ENCODE peak calls at places on chromosome 6, in seven cellular contexts. E, W, K, Z, O, L and D are unnamed samples.

GRCh38 chr6:52834481-52834880 is 6.1 kb downstream of the GSTA5 start:
- DNase-seq in W (peak; percentile 18), E (no peak), K (no peak), L (no peak), O (peak; percentile 33), Z (no peak), D (peak; percentile 51)

GRCh38 chr6:2793491-2794151 is 28.4 kb downstream of the WRNIP1 start:
- DNase-seq in O (peak; percentile 32), E (no peak), W (no peak), K (peak; percentile 79), Z (no peak), L (no peak), D (no peak)

GRCh38 chr6:14796974-14797762 is 448.7 kb upstream of the JARID2 start:
- DNase-seq in L (no peak), W (peak; percentile 39), E (no peak), K (no peak), Z (no peak), O (no peak), D (peak; percentile 85)

GRCh38 chr6:44456070-44456965 is 68.8 kb downstream of the CDC5L start:
- DNase-seq in E (no peak), Z (peak; percentile 21), K (no peak), W (peak; percentile 50), O (peak; percentile 59), L (peak; percentile 48), D (peak; percentile 69)

GRCh38 chr6:117482240-117483003 is at the start of gene DCBLD1:
- DNase-seq in W (peak; percentile 70), K (peak; percentile 89), O (peak; percentile 58), Z (peak; percentile 61), E (peak; percentile 22), L (peak; percentile 87), D (peak; percentile 61)

GRCh38 chr6:3770023-3770422 is 18.5 kb upstream of the PXDC1 start:
- DNase-seq in E (no peak), K (no peak), O (no peak), L (no peak), Z (no peak), W (no peak), D (no peak)

GRCh38 chr6:11230158-11231107 is 2.0 kb downstream of the NEDD9 start:
- DNase-seq in W (no peak), Z (no peak), O (no peak), K (no peak), E (no peak), L (no peak), D (no peak)

GRCh38 chr6:16898640-16899428 is 137.6 kb upstream of the ATXN1 start:
- DNase-seq in Z (no peak), E (no peak), O (no peak), K (no peak), W (no peak), L (no peak), D (no peak)

GRCh38 chr6:136440187-136440582 is 110.0 kb downstream of the MAP7 start:
- DNase-seq in O (no peak), W (no peak), L (no peak), Z (no peak), K (no peak), E (no peak), D (no peak)

GRCh38 chr6:149969635-149970034 is 5.9 kb downstream of the ULBP1 start:
- DNase-seq in W (no peak), L (no peak), E (no peak), Z (no peak), O (no peak), K (no peak), D (no peak)

GRCh38 chr6:170460606-170461005 is 92.5 kb downstream of the PSMB1 start:
- DNase-seq in Z (no peak), K (no peak), E (no peak), L (no peak), W (no peak), O (no peak), D (no peak)

GRCh38 chr6:43667245-43668150 is 20.1 kb downstream of the MRPS18A start:
- DNase-seq in W (peak; percentile 60), Z (peak; percentile 74), E (peak; percentile 69), K (peak; percentile 85), L (peak; percentile 92), O (peak; percentile 29), D (peak; percentile 64)

GRCh38 chr6:41470341-41471063 is 75.7 kb upstream of the FOXP4 start:
- DNase-seq in Z (no peak), L (peak; percentile 35), O (peak; percentile 34), E (no peak), W (no peak), K (peak; percentile 68), D (peak; percentile 35)

GRCh38 chr6:120908767-120909166 is 425.5 kb downstream of the TBC1D32 start:
- DNase-seq in O (no peak), L (no peak), E (no peak), K (no peak), Z (no peak), W (no peak), D (no peak)

GRCh38 chr6:133608620-133609019 is 280.3 kb upstream of the TCF21 start:
- DNase-seq in Z (no peak), K (no peak), E (no peak), L (no peak), W (peak; percentile 83), O (no peak), D (no peak)

GRCh38 chr6:105592329-105592728 is 189.4 kb upstream of the PREP start:
- DNase-seq in O (peak; percentile 98), W (peak; percentile 96), L (no peak), E (no peak), Z (no peak), K (no peak), D (peak; percentile 93)

GRCh38 chr6:393391-394221 is 2.1 kb downstream of the IRF4 start:
- DNase-seq in L (no peak), Z (no peak), O (no peak), E (no peak), W (no peak), K (no peak), D (no peak)

GRCh38 chr6:110468696-110469095 is 7.7 kb downstream of the SLC22A16 start:
- DNase-seq in W (no peak), L (no peak), O (no peak), E (no peak), Z (no peak), K (no peak), D (no peak)

GRCh38 chr6:3406362-3406809 is 50.5 kb downstream of the SLC22A23 start:
- DNase-seq in Z (no peak), O (no peak), E (no peak), W (no peak), L (no peak), K (no peak), D (no peak)

GRCh38 chr6:26216886-26217713 is 129.9 kb downstream of the HFE start:
- DNase-seq in L (peak; percentile 71), O (peak; percentile 84), Z (peak; percentile 96), W (peak; percentile 90), K (peak; percentile 87), E (peak; percentile 52), D (peak; percentile 88)

GRCh38 chr6:48151142-48151541 is 40.1 kb upstream of the PTCHD4 start:
- DNase-seq in Z (no peak), W (no peak), K (no peak), O (peak; percentile 97), L (no peak), E (no peak), D (peak; percentile 84)

GRCh38 chr6:169993861-169994481 is 242.5 kb downstream of the ERMARD start:
- DNase-seq in W (no peak), K (no peak), Z (no peak), O (no peak), L (no peak), E (no peak), D (no peak)

GRCh38 chr6:109023348-109023925 is 71.2 kb downstream of the SESN1 start:
- DNase-seq in K (no peak), Z (no peak), E (no peak), L (no peak), O (no peak), W (no peak), D (no peak)

GRCh38 chr6:16432075-16433032 is 194.0 kb downstream of the GMPR start:
- DNase-seq in E (no peak), O (peak; percentile 62), K (no peak), Z (no peak), L (peak; percentile 33), W (peak; percentile 83), D (peak; percentile 92)

GRCh38 chr6:169701218-169701952 is 444 bp downstream of the WDR27 start:
- DNase-seq in E (no peak), K (no peak), L (no peak), W (no peak), O (peak; percentile 12), Z (no peak), D (no peak)

GRCh38 chr6:56963793-56964192 is 8.9 kb downstream of the BEND6 start:
- DNase-seq in K (no peak), Z (no peak), O (no peak), L (no peak), E (no peak), W (no peak), D (no peak)

GRCh38 chr6:131813991-131814390 is 6.2 kb downstream of the ENPP1 start:
- DNase-seq in L (no peak), W (no peak), O (peak; percentile 71), Z (no peak), K (no peak), E (no peak), D (peak; percentile 50)

GRCh38 chr6:141105481-141105880 is 1027.2 kb upstream of the GJE1 start:
- DNase-seq in Z (peak; percentile 89), K (no peak), L (no peak), W (peak; percentile 50), E (no peak), O (peak; percentile 95), D (peak; percentile 40)

GRCh38 chr6:136604928-136605485 is 54.8 kb upstream of the MAP7 start:
- DNase-seq in L (no peak), W (no peak), K (no peak), E (no peak), O (no peak), Z (no peak), D (no peak)

GRCh38 chr6:113636357-113636824 is 220.8 kb upstream of the MARCKS start:
- DNase-seq in O (peak; percentile 52), E (no peak), L (peak; percentile 15), W (peak; percentile 78), K (no peak), Z (no peak), D (peak; percentile 39)

GRCh38 chr6:125745281-125746018 is 4.0 kb upstream of the HEY2 start:
- DNase-seq in O (no peak), Z (peak; percentile 21), L (peak; percentile 51), W (no peak), E (no peak), K (no peak), D (no peak)

GRCh38 chr6:48388045-48388444 is 277.0 kb upstream of the PTCHD4 start:
- DNase-seq in K (no peak), Z (no peak), E (no peak), W (no peak), L (no peak), O (no peak), D (no peak)